ENCODE peak calls at places on chromosomes 11 and 22, in six cellular contexts. R, G, Z, B, J and O are unnamed samples.
A peak's percentile ranks its signal among the peaks of the same experiment; 100 is the strongest.

GRCh38 chr11:60477035-60477445 is 15.5 kb upstream of the MS4A12 start:
- DNase-seq in Z (no peak), G (no peak), J (no peak), R (no peak), B (no peak), O (no peak)

GRCh38 chr22:43257549-43257948 is 70.6 kb upstream of the TTLL12 start:
- DNase-seq in J (no peak), Z (no peak), R (no peak), G (no peak), B (no peak), O (no peak)

GRCh38 chr11:29018631-29019030 is 910.4 kb downstream of the METTL15 start:
- DNase-seq in Z (no peak), B (no peak), R (no peak), G (peak; percentile 61), J (peak; percentile 86), O (no peak)

GRCh38 chr22:38189104-38189503 is 7.5 kb upstream of the PLA2G6 start:
- DNase-seq in B (no peak), Z (no peak), R (no peak), G (no peak), J (no peak), O (no peak)

GRCh38 chr22:45917146-45917545 is 59.8 kb downstream of the WNT7B start:
- DNase-seq in B (no peak), G (no peak), R (no peak), Z (no peak), J (no peak), O (no peak)

GRCh38 chr11:101617735-101618332 is 34.0 kb upstream of the TRPC6 start:
- DNase-seq in B (no peak), Z (no peak), G (peak; percentile 56), R (no peak), J (no peak), O (no peak)

GRCh38 chr22:45804986-45805325 is 133.3 kb downstream of the ATXN10 start:
- DNase-seq in B (no peak), G (peak; percentile 94), Z (no peak), J (peak; percentile 99), R (no peak), O (no peak)

GRCh38 chr11:114025329-114025907 is 34.1 kb upstream of the ZBTB16 start:
- DNase-seq in Z (no peak), B (no peak), J (no peak), G (no peak), R (no peak), O (no peak)

GRCh38 chr11:48123934-48124755 is 92.5 kb upstream of the OR4B1 start:
- DNase-seq in G (no peak), R (no peak), B (no peak), Z (no peak), J (no peak), O (no peak)

GRCh38 chr22:38570841-38571364 is 920 bp upstream of the DMC1 start:
- DNase-seq in R (no peak), G (peak; percentile 68), B (peak; percentile 23), Z (peak; percentile 15), J (no peak), O (no peak)

GRCh38 chr22:30212996-30213441 is 33.5 kb downstream of the LIF start:
- DNase-seq in B (no peak), Z (no peak), R (no peak), G (no peak), J (no peak), O (no peak)

GRCh38 chr11:133476570-133477262 is 55.6 kb downstream of the OPCML start:
- DNase-seq in J (no peak), R (no peak), Z (no peak), G (no peak), B (no peak), O (no peak)

GRCh38 chr22:31082606-31083376 is 1.7 kb downstream of the SMTN start:
- DNase-seq in B (no peak), Z (peak; percentile 85), J (peak; percentile 76), R (no peak), G (peak; percentile 87), O (no peak)

GRCh38 chr22:32469799-32470212 is 4.8 kb upstream of the FBXO7 start:
- DNase-seq in J (peak; percentile 92), B (no peak), Z (no peak), G (peak; percentile 90), R (no peak), O (no peak)

GRCh38 chr22:31103899-31104694 is 3.3 kb downstream of the SELENOM start:
- DNase-seq in Z (no peak), J (no peak), B (no peak), R (no peak), G (no peak), O (no peak)

GRCh38 chr11:112157274-112157766 is 6.6 kb downstream of the IL18 start:
- DNase-seq in J (peak; percentile 99), B (no peak), Z (no peak), G (peak; percentile 97), R (no peak), O (no peak)

GRCh38 chr22:32333141-32333768 is 24.4 kb upstream of the RFPL3 start:
- DNase-seq in R (no peak), G (no peak), J (no peak), B (no peak), Z (no peak), O (no peak)

GRCh38 chr11:79052539-79052938 is 388.3 kb downstream of the TENM4 start:
- DNase-seq in J (peak; percentile 23), R (no peak), B (no peak), Z (peak; percentile 36), G (peak; percentile 28), O (no peak)